ENCODE peak calls at places on chromosomes 7 and 10, in five cellular contexts. A is mesendoderm; Y is ELR; S is stimulated activated CD4-positive, alpha-beta T cell treated with anti-CD3 and anti-CD28 coated beads, Interleukin-2, amount 100 ng/mL, for 48 hours; I is T-helper 9 cell. J is an unnamed sample.

GRCh38 chr10:128493811-128494210 is 367.6 kb upstream of the MKI67 start:
- DNase-seq in A (no peak), Y (no peak), S (no peak), I (no peak), J (no peak)

GRCh38 chr10:73219384-73219783 is 27.7 kb downstream of the DNAJC9 start:
- DNase-seq in A (no peak), Y (no peak), S (no peak), I (no peak), J (no peak)

GRCh38 chr7:30755384-30756154 is 3.6 kb downstream of the INMT start:
- DNase-seq in A (no peak), Y (no peak), S (no peak), I (no peak), J (no peak)

GRCh38 chr7:133252858-133253521 is at the start of gene EXOC4:
- DNase-seq in A (peak; percentile 99), Y (peak; percentile 97), S (peak; percentile 85), I (peak; percentile 79), J (peak; percentile 85)

GRCh38 chr7:135260470-135260869 is 26.8 kb downstream of the STRA8 start:
- DNase-seq in A (no peak), Y (no peak), S (no peak), I (no peak), J (no peak)

GRCh38 chr10:49110684-49111319 is 4.5 kb downstream of the VSTM4 start:
- DNase-seq in A (no peak), Y (no peak), S (no peak), I (no peak), J (no peak)

GRCh38 chr10:21197838-21198237 is 300.7 kb upstream of the NEBL start:
- DNase-seq in A (no peak), Y (no peak), S (no peak), I (no peak), J (no peak)

GRCh38 chr10:74419491-74420466 is 268.8 kb downstream of the ADK start:
- DNase-seq in A (peak; percentile 53), Y (peak; percentile 56), S (peak; percentile 29), I (peak; percentile 6), J (no peak)

GRCh38 chr10:79023489-79024162 is 45.1 kb upstream of the ZMIZ1 start:
- DNase-seq in A (no peak), Y (no peak), S (no peak), I (no peak), J (no peak)

GRCh38 chr7:112079671-112080070 is 126.5 kb downstream of the DOCK4 start:
- DNase-seq in A (no peak), Y (peak; percentile 53), S (no peak), I (no peak), J (no peak)

GRCh38 chr10:122143238-122143841 is 127.8 kb upstream of the BTBD16 start:
- DNase-seq in A (peak; percentile 19), Y (no peak), S (no peak), I (no peak), J (no peak)

GRCh38 chr7:5750026-5750425 is 31.4 kb downstream of the RNF216 start:
- DNase-seq in A (no peak), Y (no peak), S (no peak), I (no peak), J (no peak)

GRCh38 chr10:86316274-86316835 is 50.2 kb downstream of the GRID1 start:
- DNase-seq in A (no peak), Y (no peak), S (no peak), I (no peak), J (no peak)

GRCh38 chr10:26449726-26450125 is 11.6 kb downstream of the APBB1IP start:
- DNase-seq in A (no peak), Y (no peak), S (no peak), I (no peak), J (no peak)

GRCh38 chr10:52314822-52315552 is 906 bp downstream of the DKK1 start:
- DNase-seq in A (no peak), Y (peak; percentile 80), S (no peak), I (no peak), J (no peak)

GRCh38 chr7:28346972-28347371 is 65.3 kb upstream of the CREB5 start:
- DNase-seq in A (no peak), Y (no peak), S (no peak), I (no peak), J (no peak)

GRCh38 chr7:141014523-141015395 is at the start of gene MRPS33:
- DNase-seq in A (peak; percentile 98), Y (peak; percentile 96), S (peak; percentile 90), I (peak; percentile 90), J (peak; percentile 89)

GRCh38 chr10:63462442-63462841 is 3.3 kb downstream of the JMJD1C start:
- DNase-seq in A (no peak), Y (no peak), S (no peak), I (no peak), J (no peak)

GRCh38 chr10:60086862-60087261 is 180.5 kb upstream of the CCDC6 start:
- DNase-seq in A (no peak), Y (no peak), S (no peak), I (no peak), J (no peak)

GRCh38 chr10:36499696-36500095 is 625.7 kb upstream of the ANKRD30A start:
- DNase-seq in A (no peak), Y (peak; percentile 28), S (no peak), I (no peak), J (no peak)

GRCh38 chr7:29113384-29114102 is 32.8 kb downstream of the CPVL start:
- DNase-seq in A (peak; percentile 82), Y (peak; percentile 26), S (no peak), I (no peak), J (no peak)

GRCh38 chr7:19834566-19834965 is 61.1 kb upstream of the TMEM196 start:
- DNase-seq in A (peak; percentile 23), Y (peak; percentile 48), S (no peak), I (no peak), J (no peak)

GRCh38 chr10:89382757-89383156 is 4.9 kb downstream of the IFIT1B start:
- DNase-seq in A (no peak), Y (no peak), S (no peak), I (no peak), J (no peak)

GRCh38 chr10:127414024-127414423 is 135.1 kb upstream of the NPS start:
- DNase-seq in A (peak; percentile 32), Y (no peak), S (no peak), I (no peak), J (no peak)

GRCh38 chr10:24209946-24210491 is 1.1 kb downstream of the KIAA1217 start:
- DNase-seq in A (peak; percentile 39), Y (peak; percentile 81), S (peak; percentile 39), I (no peak), J (no peak)

GRCh38 chr7:17239683-17240521 is 58.5 kb upstream of the AHR start:
- DNase-seq in A (peak; percentile 7), Y (peak; percentile 59), S (no peak), I (no peak), J (no peak)

GRCh38 chr10:67697646-67698245 is 1.8 kb upstream of the CTNNA3 start:
- DNase-seq in A (peak; percentile 50), Y (peak; percentile 65), S (peak; percentile 9), I (peak; percentile 1), J (no peak)